ENCODE peak calls at places on chromosomes 6 and 20, in five cellular contexts. Y, X, V, A and P are unnamed samples.
A peak's percentile ranks its signal among the peaks of the same experiment; 100 is the strongest.

GRCh38 chr6:126905917-126906316 is 212.6 kb upstream of the RSPO3 start:
- DNase-seq in V (peak; percentile 8), A (no peak), Y (no peak), X (no peak), P (peak; percentile 7)

GRCh38 chr6:74170118-74170517 is 474.1 kb downstream of the CD109 start:
- DNase-seq in V (no peak), A (no peak), Y (no peak), X (no peak), P (no peak)

GRCh38 chr6:143744593-143745151 is 66.9 kb downstream of the PHACTR2 start:
- DNase-seq in V (no peak), A (no peak), Y (no peak), X (no peak), P (no peak)

GRCh38 chr6:52691718-52692117 is 20.8 kb downstream of the TMEM14A start:
- DNase-seq in X (no peak), A (no peak), Y (no peak), V (no peak), P (no peak)

GRCh38 chr6:14316911-14317535 is 199.5 kb downstream of the CD83 start:
- DNase-seq in X (peak; percentile 26), Y (no peak), A (no peak), V (no peak), P (no peak)

GRCh38 chr6:134117409-134117808 is 65.0 kb upstream of the SLC2A12 start:
- DNase-seq in X (no peak), A (no peak), Y (no peak), V (no peak), P (no peak)

GRCh38 chr6:14369717-14370116 is 252.1 kb downstream of the CD83 start:
- DNase-seq in V (no peak), X (no peak), A (no peak), Y (no peak), P (no peak)

GRCh38 chr6:27145731-27146455 is 101.6 kb upstream of the PRSS16 start:
- DNase-seq in A (peak; percentile 87), Y (peak; percentile 82), V (peak; percentile 81), X (peak; percentile 77), P (peak; percentile 78)

GRCh38 chr6:83113258-83113657 is 45.8 kb downstream of the DOP1A start:
- DNase-seq in V (no peak), A (no peak), X (no peak), Y (no peak), P (no peak)

GRCh38 chr6:43090557-43090952 is 14.4 kb downstream of the PTK7 start:
- DNase-seq in A (no peak), X (no peak), V (no peak), Y (no peak), P (no peak)

GRCh38 chr6:43089874-43090556 is 13.9 kb downstream of the PTK7 start:
- DNase-seq in Y (no peak), A (peak; percentile 73), X (no peak), V (no peak), P (no peak)

GRCh38 chr6:43088654-43089056 is 12.5 kb downstream of the PTK7 start:
- DNase-seq in A (no peak), X (no peak), Y (no peak), V (no peak), P (no peak)

GRCh38 chr6:43091020-43091419 is 14.9 kb downstream of the PTK7 start:
- DNase-seq in A (no peak), V (no peak), Y (no peak), X (no peak), P (no peak)

DNA sequence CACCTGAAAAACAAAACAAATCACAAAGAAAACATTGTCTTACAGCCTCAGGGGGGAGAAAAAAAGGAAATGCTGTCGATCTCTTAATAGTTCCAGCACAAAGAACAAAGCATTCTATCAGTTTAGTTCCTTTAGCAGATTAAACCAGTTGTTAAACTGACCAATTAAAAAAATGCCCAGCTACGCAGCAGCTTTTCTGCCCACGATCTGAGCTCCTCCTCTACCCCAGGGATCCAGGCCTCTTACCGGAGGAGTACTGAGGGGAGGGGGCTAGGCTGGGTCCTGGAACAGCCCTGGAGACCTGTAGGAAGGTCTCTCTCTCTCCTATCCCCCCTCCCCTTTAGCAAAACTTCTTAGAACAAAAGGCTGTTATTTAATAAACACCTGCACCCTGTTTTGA is 13.4 kb downstream of the PTK7 start:
- DNase-seq in Y (no peak), X (no peak), V (no peak), A (no peak), P (no peak)
- H3K4me3 ChIP-seq in Y (no peak overlapping the region), X (no peak overlapping the region), V (no peak overlapping the region), A (no peak overlapping the region), P (no peak overlapping the region)

GRCh38 chr6:156948807-156949206 is 171.6 kb downstream of the ARID1B start:
- DNase-seq in V (no peak), Y (no peak), A (no peak), X (no peak), P (peak; percentile 88)

GRCh38 chr6:156946370-156946936 is 169.3 kb downstream of the ARID1B start:
- DNase-seq in X (no peak), Y (no peak), V (peak; percentile 49), A (no peak), P (no peak)

GRCh38 chr6:156949376-156949775 is 172.2 kb downstream of the ARID1B start:
- DNase-seq in V (no peak), X (no peak), A (peak; percentile 42), Y (no peak), P (no peak)

GRCh38 chr6:156950084-156950483 is 172.9 kb downstream of the ARID1B start:
- DNase-seq in V (no peak), Y (no peak), A (no peak), X (no peak), P (no peak)

DNA sequence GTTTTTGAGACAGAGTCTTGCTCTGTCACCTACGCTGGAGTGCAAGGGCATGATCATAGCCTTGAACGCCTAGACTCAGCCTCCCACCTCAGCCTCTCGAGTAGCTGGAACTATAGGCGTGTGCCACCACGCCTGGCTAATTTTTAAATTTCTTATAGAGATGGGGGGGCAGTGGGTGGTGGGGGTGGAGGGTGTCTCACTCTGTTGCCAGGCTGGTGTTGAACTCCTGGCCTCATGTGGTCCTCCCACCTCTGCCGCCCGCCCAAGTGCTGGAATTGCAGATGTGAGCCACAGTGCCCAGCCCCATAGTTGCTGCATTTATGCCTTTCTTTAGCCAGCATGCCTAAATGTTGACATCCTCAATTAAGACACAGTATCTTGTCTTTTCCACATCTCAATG is 171.1 kb downstream of the ARID1B start:
- DNase-seq in X (no peak), A (no peak), V (no peak), Y (no peak), P (no peak)
- H3K4me3 ChIP-seq in X (no peak overlapping the region), A (no peak overlapping the region), V (no peak overlapping the region), Y (no peak overlapping the region), P (no peak overlapping the region)

GRCh38 chr20:50655325-50655880 is 35.9 kb downstream of the RIPOR3 start:
- DNase-seq in A (no peak), V (no peak), X (no peak), Y (no peak), P (no peak)

GRCh38 chr20:50652702-50653294 is 38.5 kb downstream of the RIPOR3 start:
- DNase-seq in A (no peak), X (no peak), V (no peak), Y (no peak), P (no peak)

GRCh38 chr20:50651676-50652075 is 39.7 kb downstream of the RIPOR3 start:
- DNase-seq in Y (no peak), A (no peak), X (no peak), V (no peak), P (no peak)

GRCh38 chr20:50658804-50659380 is 32.5 kb downstream of the RIPOR3 start:
- DNase-seq in X (no peak), Y (peak; percentile 76), A (no peak), V (no peak), P (no peak)

DNA sequence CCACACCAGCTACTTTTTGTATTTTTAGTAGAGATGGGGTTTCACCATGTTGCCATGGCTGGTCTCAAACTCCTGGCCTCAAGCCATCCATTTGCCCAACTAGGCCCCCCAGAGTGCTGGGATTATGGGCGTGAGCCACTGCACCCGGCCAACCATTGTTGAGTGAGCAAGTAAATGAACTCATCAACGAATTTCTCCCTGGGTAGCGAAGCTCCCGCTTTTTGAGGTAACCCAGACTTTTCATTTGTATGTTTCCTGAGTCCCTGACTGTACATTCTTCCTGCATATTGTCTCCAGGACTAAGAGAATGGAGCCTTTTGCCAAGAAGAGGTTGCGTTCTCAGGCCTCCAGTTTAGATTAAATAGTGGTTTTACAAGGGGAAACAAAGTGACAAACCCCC is 36.4 kb downstream of the RIPOR3 start:
- DNase-seq in A (no peak), V (no peak), X (no peak), Y (no peak), P (no peak)
- H3K4me3 ChIP-seq in A (no peak overlapping the region), V (no peak overlapping the region), X (no peak overlapping the region), Y (no peak overlapping the region), P (no peak overlapping the region)

GRCh38 chr20:44643596-44644383 is 7.7 kb downstream of the ADA start:
- DNase-seq in A (peak; percentile 56), X (peak; percentile 66), Y (peak; percentile 47), V (peak; percentile 23), P (peak; percentile 49)

GRCh38 chr20:44641305-44641704 is 10.2 kb downstream of the ADA start:
- DNase-seq in V (no peak), A (no peak), X (no peak), Y (no peak), P (no peak)

GRCh38 chr20:44643154-44643519 is 8.4 kb downstream of the ADA start:
- DNase-seq in V (no peak), Y (no peak), X (no peak), A (no peak), P (no peak)

GRCh38 chr20:44640522-44640921 is 11.0 kb downstream of the ADA start:
- DNase-seq in X (no peak), A (no peak), V (no peak), Y (no peak), P (no peak)

DNA sequence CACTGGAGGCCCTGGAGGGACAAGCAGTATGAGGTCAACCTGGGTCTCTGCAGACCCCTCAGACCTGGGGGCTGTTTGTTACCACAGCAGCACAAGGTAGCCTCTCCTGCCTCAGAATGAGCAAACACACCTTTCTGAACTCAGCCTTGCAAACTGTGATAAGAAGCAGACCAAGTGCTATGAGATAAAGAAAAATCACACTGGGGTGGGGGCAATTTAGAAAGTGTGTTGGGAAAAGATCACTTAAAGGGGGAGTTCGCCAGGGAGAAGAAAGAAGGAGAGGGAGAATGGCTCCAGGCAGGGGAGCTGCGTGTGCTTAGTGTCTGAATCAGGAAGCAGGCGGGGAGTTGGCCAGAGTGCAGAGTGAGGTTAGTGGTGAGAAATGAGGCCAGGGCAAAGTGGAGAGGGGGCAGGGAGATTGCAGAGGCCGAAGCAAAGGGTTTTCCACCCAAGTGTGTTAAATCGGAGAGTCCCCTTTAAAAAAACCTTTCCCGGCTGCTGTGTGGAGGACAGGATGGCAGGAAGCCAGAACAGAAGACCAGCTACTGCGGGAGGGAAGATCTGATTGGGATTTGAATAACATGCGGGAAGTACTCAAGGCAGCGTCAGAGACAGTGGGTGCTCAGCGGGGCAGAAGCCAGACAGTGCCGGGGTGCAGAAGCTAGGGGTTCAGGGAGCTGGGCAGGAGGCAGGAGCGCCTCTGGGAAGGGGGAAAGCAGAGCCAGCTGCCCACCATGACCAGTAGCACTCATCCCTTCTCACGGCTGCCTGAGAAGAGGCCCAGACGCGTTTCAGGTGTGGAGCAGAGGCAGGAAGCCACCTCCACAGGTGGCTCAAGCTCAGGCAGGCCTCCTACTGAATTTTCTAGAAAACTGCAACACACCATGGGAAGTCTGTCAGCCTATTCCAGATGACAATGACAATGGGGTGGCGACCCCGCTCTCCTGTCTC is 9.0 kb downstream of the ADA start:
- DNase-seq in A (peak; percentile 45), V (peak; percentile 45), Y (peak; percentile 77), X (peak; percentile 75), P (peak; percentile 70)
- H3K4me3 ChIP-seq in A (no peak overlapping the region), V (no peak overlapping the region), Y (no peak overlapping the region), X (peak overlapping the region; percentile 25), P (no peak overlapping the region)